ENCODE peak calls at places on chromosomes 6 and 20, in nine cellular contexts. J is spleen, N is transverse colon, L is adrenal gland, I is A549, K is IMR-90, M is esophagus squamous epithelium, X is stomach, V is upper lobe of left lung. T is an unnamed sample. For H3K9me3, the result is how much of the 10 kb centered on the place peaks cover.

GRCh38 chr20:13396826-13397225 is 175.8 kb downstream of the ISM1 start:
- DNase-seq in J (no peak), N (no peak), L (no peak), I (no peak), K (no peak), M (no peak), X (no peak), V (no peak), T (no peak)

GRCh38 chr20:6533321-6533720 is 234.2 kb upstream of the BMP2 start:
- DNase-seq in J (no peak), N (no peak), L (no peak), I (no peak), K (peak), M (no peak), X (no peak), V (no peak), T (no peak)

GRCh38 chr6:31474871-31475286 is 23.1 kb upstream of the MICB start:
- DNase-seq in J (no peak), N (no peak), L (no peak), I (no peak), K (no peak), M (no peak), X (no peak), V (no peak), T (no peak)

GRCh38 chr6:156809034-156809433 is 31.9 kb downstream of the ARID1B start:
- DNase-seq in J (no peak), N (no peak), L (peak), I (no peak), K (peak), M (no peak), X (no peak), V (peak), T (no peak)

GRCh38 chr20:49752504-49752903 is 38.8 kb upstream of the B4GALT5 start:
- DNase-seq in J (no peak), N (no peak), L (no peak), I (no peak), K (no peak), M (no peak), X (no peak), V (no peak), T (no peak)

GRCh38 chr6:50966986-50967385 is 148.3 kb downstream of the TFAP2B start:
- DNase-seq in J (no peak), N (no peak), L (no peak), I (no peak), K (no peak), M (no peak), X (no peak), V (no peak), T (no peak)

GRCh38 chr6:307065-307814 is 15.0 kb downstream of the DUSP22 start:
- DNase-seq in J (no peak), N (no peak), L (no peak), I (no peak), K (no peak), M (no peak), X (no peak), V (peak), T (no peak)

GRCh38 chr20:23753589-23753988 is 2.9 kb upstream of the CST1 start:
- DNase-seq in J (no peak), N (no peak), L (no peak), I (no peak), K (no peak), M (no peak), X (no peak), V (no peak), T (no peak)

GRCh38 chr6:53161481-53162009 is 12.9 kb upstream of the GCM1 start:
- DNase-seq in J (no peak), N (no peak), L (no peak), I (no peak), K (no peak), M (no peak), X (no peak), V (no peak), T (no peak)

GRCh38 chr6:7242835-7243187 is 70.2 kb downstream of the SSR1 start:
- DNase-seq in J (no peak), N (no peak), L (no peak), I (no peak), K (no peak), M (no peak), X (no peak), V (no peak), T (no peak)

GRCh38 chr6:159969204-159969912 is 476 bp downstream of the IGF2R start:
- DNase-seq in J (peak), N (peak), L (peak), I (no peak), K (peak), M (no peak), X (peak), V (peak), T (no peak)

GRCh38 chr20:46013826-46014516 is 5.3 kb downstream of the MMP9 start:
- DNase-seq in J (peak), N (peak), L (peak), I (peak), K (peak), M (no peak), X (peak), V (peak), T (no peak)

DNA sequence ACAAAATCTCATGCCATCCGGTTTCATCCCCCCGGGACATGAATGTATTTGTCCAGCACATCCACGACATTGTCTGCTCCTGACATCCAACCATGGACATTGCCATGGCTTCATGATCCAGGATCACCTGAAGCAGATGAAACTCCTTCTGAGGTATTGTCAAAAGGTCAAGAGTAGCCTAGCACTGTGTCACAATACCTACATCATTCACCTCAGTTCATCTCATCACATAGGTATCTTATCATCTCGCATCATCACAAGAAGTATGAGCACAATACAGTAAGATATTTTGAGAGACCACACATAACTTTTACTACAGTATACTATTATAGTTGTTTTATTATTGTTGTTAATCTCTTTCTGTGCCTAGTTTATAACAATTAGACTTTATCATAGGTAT is 33.5 kb downstream of the ZNF184 start:
- DNase-seq in J (no peak), N (no peak), L (no peak), I (no peak), K (no peak), M (no peak), X (no peak), V (no peak), T (no peak)
- H3K9me3 ChIP-seq in J (under half), N (under half), L (under half), I (under half), K (under half), M (under half), X (under half), V (under half), T (under half)

DNA sequence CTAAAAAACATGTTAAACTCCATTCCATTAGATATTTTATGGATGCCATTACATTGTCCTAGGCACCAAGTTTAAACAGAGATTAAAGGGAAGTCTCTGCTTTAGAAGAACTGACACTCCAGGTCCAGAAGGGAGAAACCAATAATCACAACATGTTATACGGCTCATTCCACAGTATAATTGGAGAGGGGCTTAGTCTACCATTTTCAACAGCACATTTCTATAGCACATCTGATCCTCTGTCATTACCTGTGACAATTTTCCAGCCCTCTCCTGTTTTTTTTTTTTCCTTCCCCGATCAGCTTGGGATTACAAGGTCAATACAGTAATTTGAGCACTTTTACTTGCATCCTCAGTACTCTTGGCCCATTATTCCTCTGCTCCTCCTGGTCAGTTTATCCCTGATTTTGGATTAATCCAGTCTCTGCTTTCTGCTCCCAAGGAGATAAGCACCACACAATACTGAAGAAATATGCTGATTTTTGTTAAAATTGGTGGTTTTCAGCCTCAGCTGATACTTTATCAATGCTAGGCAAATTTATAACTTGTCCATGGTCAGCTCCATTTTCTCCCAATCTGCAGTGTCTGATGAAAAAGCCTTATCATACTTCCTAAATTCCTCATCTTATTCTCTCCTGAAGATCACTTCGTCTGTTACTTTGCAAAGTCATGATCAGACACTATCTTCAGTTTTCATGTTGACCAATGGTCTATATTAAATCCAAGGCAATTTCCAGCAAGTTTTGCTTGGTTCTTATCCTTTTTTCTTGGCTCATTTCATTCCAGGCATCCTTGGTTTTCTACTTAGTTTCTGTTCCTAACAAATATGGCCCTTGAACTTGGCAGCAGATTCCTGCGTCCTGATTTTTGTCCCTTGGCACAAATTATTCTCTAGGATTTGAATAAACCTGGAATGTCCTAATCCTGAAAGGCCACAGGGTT is 30.8 kb upstream of the SYNCRIP start:
- DNase-seq in J (no peak), N (no peak), L (no peak), I (no peak), K (no peak), M (no peak), X (no peak), V (no peak), T (no peak)
- TF ChIP-seq POLR2A in J (no peak), N (no peak), L (no peak), I (no peak), K (peak), M (no peak), X (no peak), V (no peak), T (no peak)

DNA sequence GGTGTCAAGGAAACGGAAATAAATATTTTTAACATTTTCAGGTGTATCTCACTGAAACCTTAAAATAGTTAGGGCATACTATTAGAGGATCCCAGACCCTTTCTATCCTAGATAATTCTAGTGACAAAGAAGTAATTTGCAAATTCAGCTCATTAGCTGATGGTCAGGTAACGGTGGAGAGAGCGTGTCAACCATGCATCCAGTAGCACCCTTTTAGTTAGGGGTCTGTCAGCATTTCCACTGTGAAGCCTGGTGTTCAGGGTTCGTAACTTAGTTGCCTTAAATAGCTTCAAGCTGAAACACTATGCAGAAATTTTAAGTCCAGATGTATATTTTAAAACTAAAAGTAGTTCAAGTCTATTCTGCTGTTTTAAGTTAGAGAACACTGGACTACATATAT is 48.5 kb upstream of the SUPT3H start:
- DNase-seq in J (no peak), N (no peak), L (no peak), I (no peak), K (no peak), M (no peak), X (no peak), V (no peak), T (no peak)
- H3K9me3 ChIP-seq in J (under half), N (under half), L (under half), I (under half), K (under half), M (under half), X (under half), V (under half), T (under half)

DNA sequence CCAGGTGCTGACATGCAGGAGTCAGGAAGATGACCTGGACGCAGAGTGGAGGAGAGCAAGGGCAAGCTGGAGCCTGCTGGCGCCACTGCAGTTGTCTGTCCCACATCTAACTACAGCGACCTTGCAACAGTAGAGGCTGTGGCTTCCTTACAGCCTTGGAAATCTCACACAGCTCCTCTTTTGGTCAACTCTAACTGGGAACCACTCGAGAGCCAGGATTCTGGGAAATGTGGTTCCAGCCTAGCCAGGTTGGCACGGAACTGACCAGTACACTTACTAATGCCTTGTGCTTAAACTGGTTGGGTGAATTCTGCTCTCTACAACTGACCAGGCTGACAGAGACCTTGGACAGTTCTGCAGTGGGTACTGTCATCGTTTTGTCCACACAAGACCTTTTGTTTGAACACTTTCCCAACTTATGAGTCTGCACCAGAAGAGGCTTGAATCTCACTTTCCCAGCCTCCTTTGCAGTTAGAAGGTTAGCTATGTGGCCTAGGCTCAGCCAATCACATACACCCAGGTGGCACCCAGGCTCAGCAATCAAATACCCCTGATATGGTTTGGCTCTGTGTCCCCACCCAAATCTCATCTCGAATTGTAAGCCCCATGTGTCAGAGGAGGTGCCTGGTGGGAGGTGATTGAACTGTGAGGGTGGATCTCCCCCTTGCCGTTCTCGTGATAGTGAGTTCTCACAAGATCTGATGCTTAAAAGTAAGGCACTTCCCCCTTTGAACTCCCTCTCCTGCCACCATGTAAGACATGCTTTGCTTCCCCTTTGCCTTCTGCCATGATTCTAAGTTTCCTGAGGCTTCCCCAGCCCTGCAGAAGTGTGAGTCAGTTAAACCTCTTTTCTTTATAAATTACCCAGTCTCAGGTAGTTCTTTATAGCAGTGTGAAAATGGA is 153.5 kb downstream of the ZMYND8 start:
- DNase-seq in J (peak), N (no peak), L (no peak), I (no peak), K (no peak), M (no peak), X (no peak), V (no peak), T (no peak)
- TF ChIP-seq POLR2A in J (no peak), N (no peak), L (no peak), I (no peak), K (no peak), M (no peak), X (no peak), V (no peak), T (no peak)

GRCh38 chr6:170139531-170139930 is 151.3 kb downstream of the DLL1 start:
- DNase-seq in J (peak), N (no peak), L (no peak), I (no peak), K (no peak), M (no peak), X (no peak), V (peak), T (no peak)

GRCh38 chr6:170137911-170138910 is 152.7 kb downstream of the DLL1 start:
- DNase-seq in J (peak), N (no peak), L (no peak), I (no peak), K (no peak), M (no peak), X (peak), V (peak), T (no peak)

GRCh38 chr6:170142559-170142958 is 148.3 kb downstream of the DLL1 start:
- DNase-seq in J (peak), N (no peak), L (no peak), I (no peak), K (no peak), M (no peak), X (no peak), V (peak), T (no peak)

GRCh38 chr6:170137176-170137891 is 153.5 kb downstream of the DLL1 start:
- DNase-seq in J (no peak), N (peak), L (peak), I (no peak), K (no peak), M (no peak), X (peak), V (peak), T (no peak)

DNA sequence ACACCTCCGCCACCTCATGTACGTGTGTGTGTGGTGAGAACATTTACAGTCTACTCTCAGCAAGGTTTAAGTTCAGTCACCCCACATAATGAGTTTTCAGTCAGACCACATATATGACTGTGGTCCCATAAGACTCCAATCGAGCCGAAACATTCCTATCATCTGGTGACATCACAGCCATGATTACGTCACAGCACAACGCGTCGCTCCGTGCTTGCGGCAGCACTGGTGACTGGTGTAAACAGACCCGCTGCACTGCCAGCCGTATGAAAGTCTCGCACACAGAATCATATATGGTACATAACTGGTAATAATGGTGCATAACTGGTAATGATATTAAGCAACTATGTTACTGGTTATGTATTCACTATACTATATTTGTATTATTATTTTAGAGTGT is 150.7 kb downstream of the DLL1 start:
- DNase-seq in J (peak), N (no peak), L (no peak), I (no peak), K (no peak), M (no peak), X (no peak), V (peak), T (no peak)
- H3K9me3 ChIP-seq in J (under half), N (under half), L (under half), I (under half), K (under half), M (under half), X (under half), V (under half), T (under half)